ENCODE peak calls at places on chromosomes 5 and 9, in six cellular contexts. Z, P, U, H, V and J are unnamed samples.

GRCh38 chr5:97009921-97010320 is 74.0 kb downstream of the LNPEP start:
- DNase-seq in Z (no peak), P (no peak), U (no peak), V (no peak), H (no peak), J (no peak)

GRCh38 chr9:114046876-114047275 is 31.2 kb downstream of the AMBP start:
- DNase-seq in Z (no peak), U (no peak), P (no peak), V (no peak), H (no peak), J (no peak)

GRCh38 chr9:93890436-93890935 is 64.7 kb downstream of the BARX1 start:
- DNase-seq in H (no peak), U (no peak), V (no peak), Z (no peak), P (no peak), J (no peak)

GRCh38 chr5:16417392-16418074 is 48.1 kb downstream of the ZNF622 start:
- DNase-seq in V (no peak), Z (no peak), H (no peak), U (no peak), P (no peak), J (no peak)

GRCh38 chr5:73352789-73353188 is 95.8 kb downstream of the FOXD1 start:
- DNase-seq in Z (no peak), V (no peak), P (no peak), U (no peak), H (no peak), J (no peak)

GRCh38 chr5:73437126-73438047 is 11.2 kb downstream of the FOXD1 start:
- DNase-seq in V (peak), U (no peak), H (no peak), P (no peak), Z (no peak), J (no peak)

GRCh38 chr5:113215401-113216060 is 219.3 kb downstream of the TSSK1B start:
- DNase-seq in Z (no peak), U (no peak), P (no peak), V (no peak), H (no peak), J (no peak)

GRCh38 chr5:65152131-65152530 is 329.6 kb downstream of the ADAMTS6 start:
- DNase-seq in Z (no peak), V (no peak), P (no peak), H (no peak), U (no peak), J (no peak)

GRCh38 chr5:375336-375920 is 53.9 kb downstream of the AHRR start:
- DNase-seq in Z (no peak), P (no peak), V (no peak), H (no peak), U (no peak), J (no peak)

GRCh38 chr9:135329571-135330306 is 149.8 kb upstream of the PPP1R26 start:
- DNase-seq in V (no peak), U (peak), Z (no peak), P (no peak), H (no peak), J (no peak)

GRCh38 chr5:1135696-1136525 is 24.0 kb upstream of the SLC12A7 start:
- DNase-seq in Z (peak), V (no peak), P (no peak), H (no peak), U (no peak), J (no peak)

GRCh38 chr5:137575211-137575610 is 76.1 kb upstream of the SPOCK1 start:
- DNase-seq in Z (no peak), P (no peak), V (no peak), H (no peak), U (no peak), J (no peak)

GRCh38 chr5:137580030-137580429 is 80.9 kb upstream of the SPOCK1 start:
- DNase-seq in H (no peak), U (no peak), P (no peak), Z (no peak), V (no peak), J (no peak)

GRCh38 chr5:137573376-137573775 is 74.2 kb upstream of the SPOCK1 start:
- DNase-seq in V (no peak), Z (no peak), U (no peak), H (no peak), P (no peak), J (no peak)

GRCh38 chr5:137572042-137572695 is 73.0 kb upstream of the SPOCK1 start:
- DNase-seq in H (no peak), Z (no peak), U (no peak), P (no peak), V (no peak), J (no peak)

GRCh38 chr5:137575847-137576246 is 76.7 kb upstream of the SPOCK1 start:
- DNase-seq in Z (no peak), U (no peak), P (no peak), H (no peak), V (no peak), J (no peak)
- TF ChIP-seq POLR2AphosphoS5 in Z (no peak), U (no peak), P (no peak), H (no peak), V (no peak), J (no peak)

DNA sequence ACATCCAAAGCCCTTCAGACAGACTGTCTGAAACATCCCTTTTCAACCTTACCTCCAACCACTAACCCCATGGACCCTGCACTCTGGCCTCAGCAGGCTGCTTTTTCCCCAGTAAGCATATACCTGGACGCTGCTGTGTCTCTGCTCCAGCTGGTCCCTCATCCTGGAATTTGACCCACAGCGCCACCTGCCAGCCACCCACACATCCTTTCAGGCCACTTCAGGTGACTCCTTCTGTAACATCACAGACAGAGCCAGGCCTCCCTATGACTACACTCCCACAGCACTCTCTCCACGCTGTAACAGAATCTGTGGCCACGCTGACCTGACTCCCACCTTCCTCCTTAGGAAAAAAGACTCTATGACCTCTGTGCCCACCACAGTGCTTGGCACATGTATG is 3.4 kb downstream of the MGAT1 start:
- DNase-seq in P (no peak), H (no peak), V (peak), Z (no peak), U (no peak), J (no peak)
- TF ChIP-seq TAF1 in P (no peak), H (no peak), V (no peak), Z (no peak), U (no peak), J (no peak)

GRCh38 chr9:128485414-128485855 is 19.1 kb upstream of the GLE1 start:
- DNase-seq in Z (no peak), P (no peak), H (no peak), U (no peak), V (no peak), J (no peak)
- TF ChIP-seq POLR2A in Z (no peak), P (no peak), H (no peak), U (no peak), V (no peak), J (no peak)

DNA sequence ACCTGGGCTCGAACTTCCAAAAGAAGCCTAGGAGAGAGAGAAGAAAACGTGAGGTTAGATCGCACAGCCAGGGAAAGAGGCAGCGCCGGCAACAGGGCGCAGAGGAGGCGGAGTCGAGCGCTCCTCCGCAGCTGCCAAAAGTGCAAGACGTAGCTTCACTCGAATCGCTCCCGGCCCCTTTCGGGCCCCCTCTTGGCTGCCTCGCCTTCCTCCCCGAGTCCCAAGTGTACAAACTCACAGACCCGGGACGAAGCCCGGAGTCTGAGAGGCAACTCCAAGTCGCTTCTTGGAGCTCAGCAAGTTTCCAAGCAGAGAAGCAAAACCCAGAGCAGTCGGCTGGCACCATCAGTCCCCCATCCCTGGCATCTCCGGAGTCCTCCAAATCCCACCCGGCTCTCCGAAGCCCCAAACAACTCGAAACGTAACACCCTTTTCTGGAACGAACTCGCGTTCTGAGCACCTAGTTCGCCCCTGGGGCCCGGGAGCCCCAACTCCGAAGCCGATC is 1.2 kb downstream of the MIER3 start:
- DNase-seq in P (peak), U (no peak), Z (peak), V (peak), H (peak), J (peak)
- TF ChIP-seq POLR2AphosphoS5 in P (no peak), U (peak), Z (no peak), V (peak), H (no peak), J (no peak)

DNA sequence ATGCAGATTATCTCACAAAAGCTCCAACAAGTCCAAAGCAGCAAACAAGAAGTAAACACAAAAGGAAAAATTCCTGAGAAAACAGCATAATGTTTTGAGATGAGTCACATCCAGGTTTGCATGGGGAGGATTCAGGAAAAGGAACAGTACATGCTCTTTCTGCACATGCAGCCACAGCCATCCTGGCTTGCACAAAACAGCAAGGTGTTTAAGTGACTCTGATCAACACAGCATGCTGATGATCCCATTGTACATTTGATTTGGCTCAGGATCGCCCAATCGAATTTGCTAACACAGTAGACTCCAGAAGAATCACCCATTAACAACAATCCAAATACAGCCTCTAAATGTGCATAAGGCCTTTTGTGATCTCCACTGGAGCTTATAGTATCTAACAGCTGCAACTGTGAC is 143.0 kb downstream of the ELAVL2 start:
- DNase-seq in P (no peak), U (no peak), V (no peak), Z (no peak), H (no peak), J (no peak)
- TF ChIP-seq TAF1 in P (no peak), U (no peak), V (no peak), Z (no peak), H (no peak), J (no peak)

DNA sequence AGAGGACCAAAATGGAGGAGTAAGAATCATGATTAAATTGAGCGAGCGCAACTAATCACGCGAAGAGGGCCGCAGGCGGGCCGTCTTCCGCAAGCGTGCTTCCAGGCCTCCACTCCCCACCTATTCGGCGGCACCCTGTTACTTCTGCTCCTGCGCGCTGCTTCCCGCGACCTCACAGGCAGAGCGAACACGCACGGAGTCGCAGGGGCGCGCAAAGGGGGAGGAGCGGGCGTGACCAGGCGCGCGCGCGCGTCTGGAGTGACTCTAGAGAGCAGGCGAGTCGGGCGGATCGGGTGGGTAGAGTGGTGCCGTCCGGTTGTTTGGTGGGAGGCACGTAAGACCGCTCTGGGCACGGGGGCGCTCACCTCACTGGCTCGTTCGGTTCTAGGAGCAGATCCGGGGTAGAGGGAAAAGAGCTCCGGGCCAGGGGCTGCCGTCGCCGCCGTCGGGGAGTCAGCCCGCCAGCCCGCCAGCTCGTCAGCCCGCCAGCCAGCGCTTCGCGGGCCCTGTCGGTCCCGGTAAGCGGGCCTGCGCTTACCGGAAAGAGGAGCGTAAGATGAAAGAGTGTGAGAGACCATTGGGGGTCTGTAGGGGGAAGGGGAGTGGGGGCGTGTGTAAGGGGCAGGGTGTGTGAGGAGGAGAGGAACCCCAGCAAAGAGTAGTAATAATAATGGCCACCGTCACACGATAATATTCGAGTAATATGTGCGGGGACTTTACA is at the start of gene CNOT8:
- DNase-seq in H (peak), Z (peak), V (peak), P (peak), U (peak), J (peak)
- TF ChIP-seq POLR2A in H (peak), Z (peak), V (peak), P (peak), U (peak), J (peak)

DNA sequence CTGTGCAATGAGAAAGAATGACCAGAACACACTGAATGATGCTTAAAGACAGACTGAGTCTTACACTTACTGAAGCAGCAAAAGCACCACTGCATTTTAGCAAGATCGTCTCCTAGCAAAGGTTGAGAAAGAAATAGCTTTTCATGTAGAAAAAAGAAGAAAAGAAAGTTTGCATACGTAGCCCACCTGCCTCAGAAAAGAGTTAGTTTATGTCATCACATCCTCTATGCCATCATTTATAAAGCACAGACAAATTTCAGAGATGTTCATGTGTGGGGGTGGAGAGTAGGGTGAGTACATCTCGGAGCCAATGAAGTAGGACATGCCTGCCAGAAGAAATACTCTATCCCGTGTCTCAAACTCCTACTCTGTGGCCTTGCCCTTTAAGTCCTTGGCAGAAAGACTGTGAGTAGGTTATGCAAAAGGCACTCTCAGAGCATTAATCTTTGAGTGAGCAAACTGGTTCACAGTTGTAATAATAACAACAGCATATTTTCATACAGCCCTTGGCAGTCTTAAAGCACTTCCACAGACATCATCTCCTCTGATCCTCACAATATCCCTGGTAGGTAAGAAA is 22.4 kb downstream of the NRG2 start:
- DNase-seq in V (no peak), Z (no peak), P (no peak), U (no peak), H (no peak), J (no peak)
- TF ChIP-seq POLR2AphosphoS5 in V (no peak), Z (no peak), P (no peak), U (no peak), H (no peak), J (no peak)

GRCh38 chr9:91698266-91698665 is 251.8 kb downstream of the ROR2 start:
- DNase-seq in V (no peak), P (no peak), Z (no peak), H (no peak), U (no peak), J (no peak)

GRCh38 chr9:91693226-91693625 is 256.8 kb downstream of the ROR2 start:
- DNase-seq in Z (no peak), P (no peak), U (no peak), H (no peak), V (no peak), J (no peak)

GRCh38 chr9:91700475-91700874 is 249.6 kb downstream of the ROR2 start:
- DNase-seq in P (no peak), U (no peak), H (no peak), Z (no peak), V (no peak), J (no peak)

GRCh38 chr9:91694081-91694870 is 255.8 kb downstream of the ROR2 start:
- DNase-seq in H (no peak), U (no peak), Z (no peak), V (no peak), P (no peak), J (no peak)

DNA sequence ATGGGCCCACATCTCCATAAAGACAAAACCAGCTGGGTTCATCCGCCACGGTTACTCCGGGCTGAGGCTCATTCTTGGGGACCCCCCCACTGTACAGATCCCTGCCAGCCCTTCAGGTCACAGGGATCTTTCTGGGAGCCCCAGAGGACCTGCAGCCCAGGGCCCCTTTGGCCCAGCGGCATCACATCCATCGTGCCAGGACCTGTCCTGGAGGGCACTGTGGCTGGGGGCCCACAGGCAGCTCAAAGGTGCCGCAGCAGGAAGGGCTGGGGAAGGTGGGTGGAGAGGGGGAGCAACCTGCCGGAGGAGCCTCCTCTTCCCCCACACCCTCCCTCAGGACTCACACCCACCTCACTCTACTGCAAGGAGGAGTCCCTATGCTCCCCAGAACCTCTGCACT is 252.8 kb downstream of the ROR2 start:
- DNase-seq in H (no peak), U (no peak), V (no peak), Z (no peak), P (no peak), J (no peak)
- TF ChIP-seq TAF1 in H (no peak), U (no peak), V (no peak), Z (no peak), P (no peak), J (no peak)